ENCODE peak calls at places on chromosomes 3 and 15, in seven cellular contexts. G is effector memory CD4-positive, alpha-beta T cell; U is CD4-positive, alpha-beta memory T cell; A is mucosa of descending colon; E is CD8-positive, alpha-beta memory T cell; W is stomach; H is psoas muscle. Z is an unnamed sample. For H3K9me3, the result is how much of the 10 kb centered on the place peaks cover.

GRCh38 chr3:4634894-4635293 is 141.7 kb downstream of the ITPR1 start:
- DNase-seq in G (no peak), U (no peak), A (no peak), E (no peak), W (no peak), H (no peak), Z (no peak)

GRCh38 chr3:46856576-46857471 is 6.4 kb downstream of the MYL3 start:
- DNase-seq in G (no peak), U (no peak), A (no peak), E (peak), W (no peak), H (no peak), Z (peak)

GRCh38 chr15:66132251-66132816 is 121.2 kb downstream of the MEGF11 start:
- DNase-seq in G (no peak), U (no peak), A (no peak), E (no peak), W (no peak), H (no peak), Z (no peak)

GRCh38 chr3:134613006-134613520 is 37.8 kb downstream of the KY start:
- DNase-seq in G (no peak), U (no peak), A (no peak), E (no peak), W (no peak), H (no peak), Z (no peak)

GRCh38 chr3:14424711-14425573 is 22.5 kb downstream of the SLC6A6 start:
- DNase-seq in G (peak), U (peak), A (no peak), E (peak), W (no peak), H (no peak), Z (no peak)

GRCh38 chr3:48598323-48599076 is 3.4 kb upstream of the COL7A1 start:
- DNase-seq in G (no peak), U (no peak), A (peak), E (no peak), W (no peak), H (peak), Z (no peak)

GRCh38 chr3:141083226-141083625 is 32.1 kb downstream of the SPSB4 start:
- DNase-seq in G (no peak), U (no peak), A (no peak), E (no peak), W (no peak), H (no peak), Z (no peak)

GRCh38 chr15:100847194-100847593 is 32.4 kb upstream of the ALDH1A3 start:
- DNase-seq in G (no peak), U (no peak), A (no peak), E (no peak), W (peak), H (no peak), Z (no peak)

GRCh38 chr15:40743921-40744809 is 10.9 kb downstream of the RMDN3 start:
- DNase-seq in G (peak), U (peak), A (no peak), E (peak), W (no peak), H (no peak), Z (peak)

GRCh38 chr3:57048052-57048671 is 12.3 kb upstream of the SPATA12 start:
- DNase-seq in G (no peak), U (no peak), A (peak), E (no peak), W (no peak), H (peak), Z (no peak)

GRCh38 chr3:124658270-124658669 is 72.0 kb upstream of the UMPS start:
- DNase-seq in G (no peak), U (no peak), A (no peak), E (no peak), W (no peak), H (no peak), Z (no peak)

GRCh38 chr3:46939578-46940405 is 36.8 kb downstream of the CCDC12 start:
- DNase-seq in G (no peak), U (no peak), A (no peak), E (peak), W (no peak), H (no peak), Z (no peak)

GRCh38 chr3:186277268-186277909 is 84.6 kb downstream of the DGKG start:
- DNase-seq in G (no peak), U (no peak), A (peak), E (no peak), W (no peak), H (no peak), Z (no peak)

GRCh38 chr3:119967353-119968006 is 126.8 kb downstream of the GSK3B start:
- DNase-seq in G (no peak), U (no peak), A (no peak), E (no peak), W (no peak), H (no peak), Z (no peak)

GRCh38 chr3:126121632-126122031 is 37.7 kb upstream of the SLC41A3 start:
- DNase-seq in G (no peak), U (no peak), A (no peak), E (peak), W (peak), H (no peak), Z (no peak)

GRCh38 chr15:39491115-39491916 is 89.6 kb upstream of the THBS1 start:
- DNase-seq in G (no peak), U (no peak), A (no peak), E (no peak), W (no peak), H (no peak), Z (no peak)

GRCh38 chr3:37967252-37967881 is 23.2 kb upstream of the VILL start:
- DNase-seq in G (peak), U (no peak), A (peak), E (peak), W (peak), H (peak), Z (peak)

GRCh38 chr3:12049675-12050074 is 45.5 kb downstream of the SYN2 start:
- DNase-seq in G (no peak), U (no peak), A (no peak), E (no peak), W (no peak), H (no peak), Z (no peak)

GRCh38 chr3:4814302-4814903 is 164.8 kb upstream of the BHLHE40 start:
- DNase-seq in G (no peak), U (no peak), A (no peak), E (no peak), W (no peak), H (peak), Z (no peak)

GRCh38 chr3:58333206-58334012 is 717 bp downstream of the PXK start:
- DNase-seq in G (peak), U (no peak), A (peak), E (no peak), W (peak), H (no peak), Z (no peak)

GRCh38 chr3:149717391-149718056 is 34.8 kb downstream of the COMMD2 start:
- DNase-seq in G (no peak), U (no peak), A (peak), E (no peak), W (peak), H (no peak), Z (no peak)

GRCh38 chr3:185460719-185461350 is 38.0 kb downstream of the TMEM41A start:
- DNase-seq in G (no peak), U (no peak), A (no peak), E (no peak), W (no peak), H (no peak), Z (no peak)

GRCh38 chr15:31752363-31752762 is 278.0 kb upstream of the CHRNA7 start:
- DNase-seq in G (no peak), U (no peak), A (no peak), E (no peak), W (no peak), H (no peak), Z (no peak)

GRCh38 chr3:10968390-10968789 is 24.2 kb upstream of the SLC6A1 start:
- DNase-seq in G (no peak), U (no peak), A (no peak), E (no peak), W (no peak), H (no peak), Z (no peak)

GRCh38 chr3:61919371-61919770 is 358.0 kb downstream of the PTPRG start:
- DNase-seq in G (no peak), U (no peak), A (no peak), E (no peak), W (no peak), H (no peak), Z (no peak)

GRCh38 chr3:8622873-8623725 is 21.5 kb downstream of the SSUH2 start:
- DNase-seq in G (no peak), U (no peak), A (peak), E (no peak), W (peak), H (peak), Z (no peak)

GRCh38 chr3:59791774-59792308 is 742.0 kb upstream of the CFAP20DC start:
- DNase-seq in G (no peak), U (no peak), A (no peak), E (no peak), W (no peak), H (no peak), Z (no peak)

DNA sequence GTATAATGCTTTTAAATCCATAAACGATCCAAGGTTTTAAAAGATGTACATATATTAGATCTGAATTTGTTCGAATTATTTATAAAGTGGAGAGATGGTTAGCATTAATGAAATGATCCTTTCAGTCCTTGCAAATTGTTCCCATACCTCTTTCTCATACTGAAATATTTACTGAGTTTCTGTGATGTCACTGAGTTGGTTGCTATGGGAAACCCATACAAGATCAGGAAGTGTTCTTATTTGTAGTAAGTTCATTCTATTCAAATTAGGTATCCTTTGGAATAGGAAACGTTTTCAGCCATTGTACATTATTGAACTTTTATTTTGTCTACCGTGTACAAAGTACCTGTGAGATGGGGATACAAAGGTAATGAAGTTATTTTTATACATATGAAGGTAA is 73.2 kb upstream of the CHL1 start:
- DNase-seq in G (no peak), U (no peak), A (no peak), E (no peak), W (no peak), H (no peak), Z (no peak)
- H3K9me3 ChIP-seq in G (under half), U (under half), A (under half), E (under half), W (under half), H (under half), Z (under half)

GRCh38 chr15:95698230-95698629 is 632.3 kb upstream of the NR2F2 start:
- DNase-seq in G (no peak), U (no peak), A (no peak), E (no peak), W (no peak), H (no peak), Z (no peak)

GRCh38 chr15:95693917-95694316 is 636.6 kb upstream of the NR2F2 start:
- DNase-seq in G (no peak), U (no peak), A (no peak), E (no peak), W (no peak), H (no peak), Z (no peak)

GRCh38 chr15:95698971-95699370 is 631.5 kb upstream of the NR2F2 start:
- DNase-seq in G (no peak), U (no peak), A (no peak), E (no peak), W (no peak), H (no peak), Z (no peak)

GRCh38 chr15:95701410-95701809 is 629.1 kb upstream of the NR2F2 start:
- DNase-seq in G (no peak), U (no peak), A (no peak), E (no peak), W (no peak), H (no peak), Z (no peak)

DNA sequence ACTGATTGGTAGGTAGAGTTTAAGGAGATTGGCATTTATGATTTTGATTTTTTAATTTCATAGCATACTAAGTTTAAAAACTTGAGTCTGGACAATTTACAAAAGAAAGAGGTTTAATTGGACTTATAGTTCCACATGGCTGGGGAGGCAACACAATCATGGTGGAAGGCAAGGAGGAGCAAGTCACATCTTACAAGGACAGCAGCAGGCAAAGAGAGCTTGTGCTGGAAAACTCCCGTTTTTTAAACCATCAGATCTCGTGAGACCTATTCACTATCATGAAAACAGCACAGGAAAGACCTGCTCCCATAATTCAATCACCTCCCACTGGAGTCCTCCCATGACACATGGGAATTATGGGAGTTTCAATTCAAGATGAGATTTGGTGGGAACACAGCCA is 630.9 kb upstream of the NR2F2 start:
- DNase-seq in G (no peak), U (no peak), A (no peak), E (no peak), W (no peak), H (no peak), Z (no peak)
- H3K9me3 ChIP-seq in G (under half), U (under half), A (half or more), E (under half), W (under half), H (under half), Z (under half)

GRCh38 chr3:1037631-1038030 is 55.2 kb upstream of the CNTN6 start:
- DNase-seq in G (no peak), U (no peak), A (no peak), E (no peak), W (no peak), H (no peak), Z (no peak)
- H3K9me3 ChIP-seq in G (under half), U (under half), A (under half), E (under half), W (under half), H (under half), Z (under half)

GRCh38 chr3:138642226-138642926 is 33.8 kb downstream of the FAIM start:
- DNase-seq in G (no peak), U (no peak), A (no peak), E (no peak), W (no peak), H (no peak), Z (no peak)

GRCh38 chr3:138646008-138646407 is 37.4 kb downstream of the FAIM start:
- DNase-seq in G (no peak), U (no peak), A (no peak), E (no peak), W (no peak), H (no peak), Z (no peak)

GRCh38 chr3:138642927-138643253 is 34.3 kb downstream of the FAIM start:
- DNase-seq in G (no peak), U (no peak), A (no peak), E (no peak), W (no peak), H (no peak), Z (no peak)

GRCh38 chr3:138649134-138649533 is 40.6 kb downstream of the FAIM start:
- DNase-seq in G (no peak), U (peak), A (no peak), E (no peak), W (no peak), H (no peak), Z (no peak)

GRCh38 chr3:138646527-138646926 is 38.0 kb downstream of the FAIM start:
- DNase-seq in G (no peak), U (no peak), A (no peak), E (no peak), W (no peak), H (no peak), Z (no peak)
- H3K9me3 ChIP-seq in G (under half), U (under half), A (half or more), E (under half), W (half or more), H (under half), Z (under half)

GRCh38 chr15:20367093-20367492 is 174.5 kb downstream of the GOLGA6L6 start:
- DNase-seq in G (no peak), U (no peak), A (no peak), E (no peak), W (no peak), H (no peak), Z (no peak)

DNA sequence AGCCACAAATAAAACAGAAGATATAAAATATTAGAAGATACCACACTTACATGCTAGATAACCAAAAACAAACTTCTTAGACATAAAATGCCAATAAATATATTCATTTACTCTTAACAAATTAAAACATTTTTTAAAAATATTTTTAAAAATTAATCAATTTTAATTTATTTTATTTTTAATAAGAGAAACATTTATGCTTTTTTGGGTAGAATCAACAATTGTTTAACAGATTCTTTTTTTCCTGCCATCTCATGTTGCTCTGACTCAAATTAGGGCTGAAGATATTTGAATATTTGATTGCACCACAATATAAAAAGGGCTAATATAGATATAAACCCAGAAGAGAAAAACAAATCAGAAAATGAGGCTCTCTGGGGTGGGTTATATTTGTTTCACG is 172.6 kb downstream of the GOLGA6L6 start:
- DNase-seq in G (no peak), U (no peak), A (no peak), E (no peak), W (no peak), H (no peak), Z (no peak)
- H3K9me3 ChIP-seq in G (under half), U (under half), A (under half), E (under half), W (under half), H (under half), Z (under half)

Z was measured in T-helper 17 cell.